ENCODE peak calls at places on chromosomes 11 and 22, in eight cellular contexts. One of them, this sample, is unnamed.

GRCh38 chr11:127890026-127890611 is 697.2 kb downstream of the ETS1 start:
- DNase-seq in left lung: no peak
- DNase-seq in astrocyte: peak; percentile 4
- DNase-seq in thoracic aorta: no peak
- DNase-seq in pancreas: no peak
- DNase-seq in tibial nerve: no peak
- DNase-seq in psoas muscle: no peak
- DNase-seq in gastrocnemius medialis: no peak
- DNase-seq in this sample: no peak

GRCh38 chr11:47412152-47412746 is 3.9 kb downstream of the SLC39A13 start:
- DNase-seq in gastrocnemius medialis: peak; percentile 43
- DNase-seq in psoas muscle: peak; percentile 63
- DNase-seq in thoracic aorta: no peak
- DNase-seq in left lung: peak; percentile 63
- DNase-seq in pancreas: no peak
- DNase-seq in astrocyte: no peak
- DNase-seq in tibial nerve: no peak
- DNase-seq in this sample: peak; percentile 65

GRCh38 chr11:132910016-132910760 is 622.1 kb downstream of the OPCML start:
- DNase-seq in left lung: no peak
- DNase-seq in gastrocnemius medialis: no peak
- DNase-seq in psoas muscle: no peak
- DNase-seq in pancreas: no peak
- DNase-seq in astrocyte: no peak
- DNase-seq in thoracic aorta: no peak
- DNase-seq in tibial nerve: no peak
- DNase-seq in this sample: no peak

GRCh38 chr11:47254381-47254780 is 3.4 kb upstream of the NR1H3 start:
- DNase-seq in pancreas: no peak
- DNase-seq in gastrocnemius medialis: peak; percentile 45
- DNase-seq in psoas muscle: peak; percentile 23
- DNase-seq in tibial nerve: no peak
- DNase-seq in left lung: peak; percentile 57
- DNase-seq in astrocyte: no peak
- DNase-seq in thoracic aorta: no peak
- DNase-seq in this sample: no peak

GRCh38 chr11:92329644-92330043 is 105.0 kb downstream of the FAT3 start:
- DNase-seq in psoas muscle: no peak
- DNase-seq in left lung: no peak
- DNase-seq in tibial nerve: no peak
- DNase-seq in gastrocnemius medialis: no peak
- DNase-seq in pancreas: no peak
- DNase-seq in astrocyte: peak; percentile 67
- DNase-seq in thoracic aorta: no peak
- DNase-seq in this sample: no peak

GRCh38 chr11:116333193-116333592 is 439.6 kb downstream of the BUD13 start:
- DNase-seq in tibial nerve: no peak
- DNase-seq in left lung: no peak
- DNase-seq in thoracic aorta: no peak
- DNase-seq in psoas muscle: no peak
- DNase-seq in gastrocnemius medialis: no peak
- DNase-seq in pancreas: no peak
- DNase-seq in astrocyte: no peak
- DNase-seq in this sample: no peak

GRCh38 chr11:85759915-85760314 is 51.0 kb downstream of the SYTL2 start:
- DNase-seq in psoas muscle: no peak
- DNase-seq in astrocyte: peak; percentile 83
- DNase-seq in pancreas: no peak
- DNase-seq in gastrocnemius medialis: no peak
- DNase-seq in thoracic aorta: no peak
- DNase-seq in left lung: no peak
- DNase-seq in tibial nerve: no peak
- DNase-seq in this sample: no peak

GRCh38 chr22:23090079-23090835 is 19.9 kb downstream of the GNAZ start:
- DNase-seq in pancreas: no peak
- DNase-seq in left lung: no peak
- DNase-seq in tibial nerve: no peak
- DNase-seq in thoracic aorta: no peak
- DNase-seq in psoas muscle: no peak
- DNase-seq in gastrocnemius medialis: no peak
- DNase-seq in astrocyte: no peak
- DNase-seq in this sample: no peak

GRCh38 chr11:71305451-71306125 is 53.2 kb upstream of the SHANK2 start:
- DNase-seq in tibial nerve: no peak
- DNase-seq in left lung: peak; percentile 19
- DNase-seq in psoas muscle: no peak
- DNase-seq in gastrocnemius medialis: no peak
- DNase-seq in pancreas: no peak
- DNase-seq in astrocyte: no peak
- DNase-seq in thoracic aorta: no peak
- DNase-seq in this sample: no peak

GRCh38 chr11:117814766-117815261 is 9.7 kb downstream of the FXYD2 start:
- DNase-seq in astrocyte: peak; percentile 33
- DNase-seq in psoas muscle: peak; percentile 65
- DNase-seq in left lung: no peak
- DNase-seq in pancreas: peak; percentile 55
- DNase-seq in gastrocnemius medialis: peak; percentile 60
- DNase-seq in tibial nerve: peak; percentile 47
- DNase-seq in thoracic aorta: no peak
- DNase-seq in this sample: no peak

GRCh38 chr11:121665211-121665838 is 212.6 kb upstream of the SORL1-AS1 start:
- DNase-seq in tibial nerve: no peak
- DNase-seq in thoracic aorta: no peak
- DNase-seq in gastrocnemius medialis: no peak
- DNase-seq in left lung: no peak
- DNase-seq in psoas muscle: no peak
- DNase-seq in astrocyte: no peak
- DNase-seq in pancreas: no peak
- DNase-seq in this sample: no peak

GRCh38 chr22:17980638-17981051 is 43.7 kb downstream of the MICAL3 start:
- DNase-seq in psoas muscle: peak; percentile 32
- DNase-seq in left lung: no peak
- DNase-seq in thoracic aorta: no peak
- DNase-seq in gastrocnemius medialis: peak; percentile 37
- DNase-seq in tibial nerve: no peak
- DNase-seq in pancreas: no peak
- DNase-seq in astrocyte: no peak
- DNase-seq in this sample: no peak

GRCh38 chr22:48855593-48856307 is 971.9 kb downstream of the BRD1 start:
- DNase-seq in tibial nerve: no peak
- DNase-seq in pancreas: no peak
- DNase-seq in left lung: no peak
- DNase-seq in thoracic aorta: no peak
- DNase-seq in psoas muscle: no peak
- DNase-seq in gastrocnemius medialis: no peak
- DNase-seq in astrocyte: no peak
- DNase-seq in this sample: no peak

GRCh38 chr11:48056325-48057183 is 76.2 kb downstream of the PTPRJ start:
- DNase-seq in gastrocnemius medialis: no peak
- DNase-seq in psoas muscle: no peak
- DNase-seq in pancreas: no peak
- DNase-seq in astrocyte: no peak
- DNase-seq in left lung: no peak
- DNase-seq in thoracic aorta: no peak
- DNase-seq in tibial nerve: no peak
- DNase-seq in this sample: no peak

GRCh38 chr11:108609681-108610080 is 16.1 kb upstream of the EXPH5 start:
- DNase-seq in tibial nerve: no peak
- DNase-seq in pancreas: no peak
- DNase-seq in psoas muscle: no peak
- DNase-seq in gastrocnemius medialis: no peak
- DNase-seq in thoracic aorta: no peak
- DNase-seq in left lung: no peak
- DNase-seq in astrocyte: peak; percentile 65
- DNase-seq in this sample: no peak

GRCh38 chr22:49380828-49381114 is 446.9 kb downstream of the BRD1 start:
- DNase-seq in astrocyte: no peak
- DNase-seq in thoracic aorta: no peak
- DNase-seq in tibial nerve: no peak
- DNase-seq in left lung: no peak
- DNase-seq in psoas muscle: no peak
- DNase-seq in pancreas: no peak
- DNase-seq in gastrocnemius medialis: no peak
- DNase-seq in this sample: no peak

GRCh38 chr11:129023968-129024676 is 81.5 kb upstream of the TP53AIP1 start:
- DNase-seq in psoas muscle: no peak
- DNase-seq in left lung: peak; percentile 56
- DNase-seq in pancreas: peak; percentile 76
- DNase-seq in gastrocnemius medialis: no peak
- DNase-seq in thoracic aorta: no peak
- DNase-seq in tibial nerve: no peak
- DNase-seq in astrocyte: peak; percentile 23
- DNase-seq in this sample: no peak

GRCh38 chr11:129018991-129019390 is 76.3 kb upstream of the TP53AIP1 start:
- DNase-seq in astrocyte: no peak
- DNase-seq in pancreas: no peak
- DNase-seq in thoracic aorta: no peak
- DNase-seq in tibial nerve: no peak
- DNase-seq in left lung: no peak
- DNase-seq in psoas muscle: no peak
- DNase-seq in gastrocnemius medialis: no peak
- DNase-seq in this sample: no peak

GRCh38 chr11:129021295-129021694 is 78.6 kb upstream of the TP53AIP1 start:
- DNase-seq in left lung: no peak
- DNase-seq in tibial nerve: no peak
- DNase-seq in psoas muscle: no peak
- DNase-seq in thoracic aorta: no peak
- DNase-seq in pancreas: no peak
- DNase-seq in astrocyte: no peak
- DNase-seq in gastrocnemius medialis: no peak
- DNase-seq in this sample: no peak
- H3K4me3 ChIP-seq in left lung: no peak overlapping the region
- H3K4me3 ChIP-seq in tibial nerve: no peak overlapping the region
- H3K4me3 ChIP-seq in psoas muscle: no peak overlapping the region
- H3K4me3 ChIP-seq in thoracic aorta: peak overlapping the region; percentile 13
- H3K4me3 ChIP-seq in pancreas: no peak overlapping the region
- H3K4me3 ChIP-seq in astrocyte: no peak overlapping the region
- H3K4me3 ChIP-seq in gastrocnemius medialis: no peak overlapping the region
- H3K4me3 ChIP-seq in this sample: no peak overlapping the region

GRCh38 chr11:34235591-34236071 is 122.2 kb downstream of the ABTB2 start:
- DNase-seq in thoracic aorta: no peak
- DNase-seq in gastrocnemius medialis: no peak
- DNase-seq in psoas muscle: no peak
- DNase-seq in pancreas: no peak
- DNase-seq in tibial nerve: no peak
- DNase-seq in astrocyte: no peak
- DNase-seq in left lung: no peak
- DNase-seq in this sample: no peak

GRCh38 chr11:34234086-34234740 is 123.6 kb downstream of the ABTB2 start:
- DNase-seq in thoracic aorta: no peak
- DNase-seq in gastrocnemius medialis: peak; percentile 41
- DNase-seq in left lung: peak; percentile 44
- DNase-seq in pancreas: peak; percentile 35
- DNase-seq in astrocyte: peak; percentile 75
- DNase-seq in psoas muscle: no peak
- DNase-seq in tibial nerve: no peak
- DNase-seq in this sample: no peak

GRCh38 chr11:34235189-34235588 is 122.6 kb downstream of the ABTB2 start:
- DNase-seq in thoracic aorta: no peak
- DNase-seq in gastrocnemius medialis: no peak
- DNase-seq in left lung: no peak
- DNase-seq in psoas muscle: no peak
- DNase-seq in tibial nerve: no peak
- DNase-seq in pancreas: no peak
- DNase-seq in astrocyte: no peak
- DNase-seq in this sample: no peak

GRCh38 chr11:34238533-34238932 is 119.3 kb downstream of the ABTB2 start:
- DNase-seq in astrocyte: no peak
- DNase-seq in pancreas: no peak
- DNase-seq in tibial nerve: no peak
- DNase-seq in psoas muscle: no peak
- DNase-seq in gastrocnemius medialis: no peak
- DNase-seq in left lung: no peak
- DNase-seq in thoracic aorta: no peak
- DNase-seq in this sample: no peak

DNA sequence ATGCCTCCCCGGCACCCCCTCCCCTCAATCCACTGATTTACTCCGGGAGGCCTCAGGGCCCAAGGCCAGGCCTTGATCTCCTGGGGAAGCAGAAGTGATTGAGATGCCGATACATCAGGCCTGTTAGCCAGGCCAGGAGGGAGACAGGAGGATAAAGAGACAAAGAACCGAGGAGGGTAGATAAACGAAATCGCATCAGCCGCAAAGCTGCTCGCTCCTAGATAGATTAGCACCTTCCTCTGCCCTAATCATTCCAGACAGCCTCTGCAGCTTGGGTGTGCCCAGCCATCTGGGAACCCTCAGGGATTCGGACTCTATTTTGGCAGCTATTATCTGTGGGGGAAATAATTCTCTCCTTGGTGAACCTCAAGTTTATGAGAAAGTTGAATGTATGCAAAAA is 121.2 kb downstream of the ABTB2 start:
- DNase-seq in tibial nerve: no peak
- DNase-seq in thoracic aorta: no peak
- DNase-seq in pancreas: no peak
- DNase-seq in astrocyte: no peak
- DNase-seq in gastrocnemius medialis: no peak
- DNase-seq in psoas muscle: no peak
- DNase-seq in left lung: no peak
- DNase-seq in this sample: no peak
- H3K4me1 ChIP-seq in tibial nerve: peaks cover 11% of the 10 kb centered on the region
- H3K4me1 ChIP-seq in thoracic aorta: peaks cover 8% of the 10 kb centered on the region
- H3K4me1 ChIP-seq in pancreas: no peaks in the 10 kb centered on the region
- H3K4me1 ChIP-seq in astrocyte: peaks cover 10% of the 10 kb centered on the region
- H3K4me1 ChIP-seq in gastrocnemius medialis: no peaks in the 10 kb centered on the region
- H3K4me1 ChIP-seq in psoas muscle: peaks cover 12% of the 10 kb centered on the region
- H3K4me1 ChIP-seq in left lung: no peaks in the 10 kb centered on the region
- H3K4me1 ChIP-seq in this sample: peaks cover 4% of the 10 kb centered on the region

DNA sequence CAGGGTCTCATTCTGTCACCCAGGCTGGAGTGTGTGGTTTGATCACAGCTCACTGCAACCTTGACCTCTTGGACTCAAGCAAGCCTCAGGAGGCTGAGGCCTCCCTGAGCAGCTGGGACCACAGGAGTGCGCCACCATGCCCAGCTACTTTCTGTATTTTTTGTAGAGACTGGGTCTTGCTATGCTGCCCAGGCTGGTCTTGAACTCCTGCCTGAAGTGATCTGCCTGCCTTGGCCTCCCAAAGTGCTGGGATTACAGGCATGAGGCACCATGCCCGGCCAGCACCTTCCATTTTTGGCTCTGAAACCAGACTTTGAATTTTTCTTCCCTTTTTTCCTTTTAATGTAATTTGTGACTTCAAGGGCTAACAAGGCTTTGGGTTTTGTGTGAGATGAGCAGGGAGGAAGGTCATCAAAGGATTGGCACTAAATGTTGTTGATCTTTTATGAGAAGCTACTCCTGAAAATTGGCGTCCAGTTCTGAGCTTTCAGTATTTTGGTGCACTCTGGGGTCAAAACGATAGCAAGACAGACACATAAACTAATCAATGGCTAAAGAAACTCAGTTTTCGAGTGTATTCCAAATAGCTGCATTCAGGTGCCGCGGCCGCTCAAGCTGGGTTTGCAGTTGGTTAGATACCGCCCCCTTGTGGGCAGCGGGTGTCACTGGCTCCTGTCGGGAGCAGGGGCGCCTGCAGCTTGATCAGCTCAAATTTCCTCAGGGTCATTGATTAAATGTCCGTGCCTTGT is 51.9 kb upstream of the CLMP start:
- DNase-seq in thoracic aorta: peak; percentile 48
- DNase-seq in pancreas: peak; percentile 63
- DNase-seq in psoas muscle: peak; percentile 78
- DNase-seq in gastrocnemius medialis: peak; percentile 55
- DNase-seq in tibial nerve: peak; percentile 65
- DNase-seq in left lung: peak; percentile 76
- DNase-seq in astrocyte: peak; percentile 30
- DNase-seq in this sample: peak; percentile 78
- TF ChIP-seq CTCF in thoracic aorta: peak; percentile 98
- TF ChIP-seq CTCF in pancreas: peak; percentile 98
- TF ChIP-seq CTCF in psoas muscle: peak; percentile 98
- TF ChIP-seq CTCF in gastrocnemius medialis: peak; percentile 87
- TF ChIP-seq CTCF in tibial nerve: peak; percentile 93
- TF ChIP-seq CTCF in left lung: peak; percentile 92
- TF ChIP-seq CTCF in astrocyte: peak; percentile 96
- TF ChIP-seq CTCF in this sample: peak; percentile 98

GRCh38 chr11:843818-844692 is 1.4 kb downstream of the TSPAN4 start:
- DNase-seq in left lung: peak; percentile 95
- DNase-seq in pancreas: peak; percentile 78
- DNase-seq in gastrocnemius medialis: peak; percentile 88
- DNase-seq in psoas muscle: peak; percentile 95
- DNase-seq in thoracic aorta: peak; percentile 83
- DNase-seq in astrocyte: peak; percentile 88
- DNase-seq in tibial nerve: peak; percentile 92
- DNase-seq in this sample: peak; percentile 95
- H3K4me3 ChIP-seq in left lung: peak overlapping the region; percentile 99
- H3K4me3 ChIP-seq in pancreas: peak overlapping the region; percentile 81
- H3K4me3 ChIP-seq in gastrocnemius medialis: peak overlapping the region; percentile 97
- H3K4me3 ChIP-seq in psoas muscle: peak overlapping the region; percentile 93
- H3K4me3 ChIP-seq in thoracic aorta: peak overlapping the region; percentile 95
- H3K4me3 ChIP-seq in astrocyte: peak overlapping the region; percentile 64
- H3K4me3 ChIP-seq in tibial nerve: peak overlapping the region; percentile 69
- H3K4me3 ChIP-seq in this sample: peak overlapping the region; percentile 96